ENCODE peak calls at places on chromosomes 16 and 17, in eight cellular contexts. K is Calu3, G is mesothelial cell of epicardium, L is neural progenitor cell, O is RWPE1, C is mucosa of descending colon, D is choroid plexus epithelial cell, Y is AG09309. X is an unnamed sample.

GRCh38 chr17:39744836-39745215 is 7.1 kb downstream of the GRB7 start:
- DNase-seq in C (no peak), O (no peak), Y (no peak), L (no peak), K (no peak), G (no peak), D (no peak), X (no peak)

GRCh38 chr16:89958068-89958467 is 9.5 kb downstream of the DEF8 start:
- DNase-seq in K (peak), C (peak), O (peak), D (peak), Y (no peak), L (peak), G (no peak), X (peak)

GRCh38 chr17:10752696-10753095 is 22.9 kb upstream of the TMEM220 start:
- DNase-seq in D (no peak), C (no peak), Y (no peak), G (no peak), O (no peak), K (no peak), L (no peak), X (no peak)

GRCh38 chr17:77487211-77487629 is 346.5 kb downstream of the SEC14L1 start:
- DNase-seq in L (no peak), O (no peak), C (no peak), K (no peak), G (no peak), D (no peak), Y (no peak), X (no peak)

GRCh38 chr17:32297860-32298259 is 32.2 kb downstream of the RHBDL3 start:
- DNase-seq in G (no peak), K (no peak), O (no peak), Y (no peak), D (no peak), L (no peak), C (no peak), X (no peak)

GRCh38 chr17:27247071-27247957 is 46.6 kb upstream of the WSB1 start:
- DNase-seq in L (no peak), C (peak), Y (no peak), K (peak), G (no peak), D (peak), O (no peak), X (no peak)

GRCh38 chr16:17446661-17447060 is 24.1 kb downstream of the XYLT1 start:
- DNase-seq in D (no peak), L (no peak), G (no peak), C (no peak), O (no peak), K (no peak), Y (no peak), X (peak)

GRCh38 chr16:89308391-89309333 is 91.2 kb downstream of the ZNF778 start:
- DNase-seq in Y (no peak), G (no peak), D (no peak), O (no peak), L (peak), C (no peak), K (peak), X (no peak)

GRCh38 chr17:58281511-58282011 is 826 bp upstream of the MPO start:
- DNase-seq in G (no peak), Y (no peak), K (no peak), D (no peak), L (no peak), O (no peak), C (no peak), X (no peak)

DNA sequence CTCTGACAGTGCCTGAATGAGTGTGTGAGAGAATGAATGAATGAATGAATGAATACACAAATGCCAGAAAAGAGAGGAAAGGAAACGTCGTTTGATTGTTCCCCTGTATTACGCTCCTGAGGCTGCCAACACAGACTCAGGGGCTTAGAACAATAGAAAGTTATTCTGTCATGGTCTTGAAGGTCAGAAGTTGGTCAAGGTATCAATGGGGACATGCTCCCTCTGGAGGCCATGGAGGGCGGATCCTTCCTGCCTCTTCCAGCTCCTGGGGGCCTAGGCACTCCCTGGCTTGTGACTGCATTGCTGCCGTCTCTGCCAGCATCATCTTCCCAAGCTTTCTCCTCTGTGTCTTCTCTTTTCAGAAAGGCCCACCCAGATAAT is 1.5 kb upstream of the SLC38A8 start:
- DNase-seq in Y (no peak), G (no peak), D (peak), K (peak), O (no peak), L (peak), C (peak), X (no peak)
- TF ChIP-seq CTCF in Y (peak), G (no peak), D (peak), K (peak), O (no peak), L (peak), C (no peak), X (peak)

DNA sequence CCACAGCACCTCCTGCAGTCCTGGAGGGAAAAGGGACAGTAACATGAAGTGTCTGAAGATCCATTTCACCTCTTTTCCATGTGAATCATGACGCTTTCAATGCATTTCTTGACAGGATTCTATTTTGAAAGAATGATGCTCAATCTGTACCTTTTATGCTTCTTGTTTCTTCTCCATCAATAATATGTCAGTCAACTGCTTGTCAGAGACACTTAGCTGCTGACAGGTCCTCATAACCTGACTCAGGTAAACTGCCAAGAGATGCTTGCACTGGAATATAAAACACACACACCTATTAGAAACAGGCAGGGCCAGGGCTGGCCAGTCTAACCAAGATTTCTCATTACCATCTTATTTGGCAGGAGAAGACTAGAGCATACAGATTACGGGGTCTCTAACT is 21.6 kb downstream of the ZSWIM7 start:
- DNase-seq in G (no peak), D (no peak), L (no peak), Y (no peak), C (no peak), O (no peak), K (no peak), X (no peak)
- TF ChIP-seq CTCF in G (no peak), D (no peak), L (no peak), Y (no peak), C (no peak), O (no peak), K (no peak), X (no peak)

GRCh38 chr16:5058476-5058875 is 7.3 kb downstream of the C16orf89 start:
- DNase-seq in D (peak), L (peak), O (no peak), C (no peak), Y (no peak), K (no peak), G (no peak), X (peak)
- TF ChIP-seq CTCF in D (peak), L (peak), O (no peak), C (no peak), Y (peak), K (no peak), G (no peak), X (no peak)

DNA sequence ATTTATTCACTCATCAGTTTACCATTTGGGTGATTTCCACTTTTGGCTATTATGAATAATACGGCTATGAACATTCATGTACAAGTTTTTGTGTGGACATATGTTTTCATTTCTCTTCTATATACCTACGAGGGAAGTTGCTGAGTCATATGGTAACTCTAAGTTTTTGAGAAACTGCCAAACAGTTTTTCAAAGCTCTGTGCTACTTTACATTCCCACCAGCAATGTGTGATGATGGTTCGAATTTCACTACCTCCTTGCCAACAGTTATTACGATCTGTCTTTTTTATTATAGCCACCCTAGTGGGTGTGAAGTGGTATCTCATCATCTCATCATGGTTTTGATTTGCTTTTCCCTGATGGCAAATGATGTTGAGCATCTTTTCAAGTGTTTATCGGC is 63.7 kb upstream of the MRTFB start:
- DNase-seq in L (no peak), D (peak), G (no peak), C (no peak), K (no peak), O (no peak), Y (peak), X (no peak)
- TF ChIP-seq CTCF in L (no peak), D (no peak), G (no peak), C (no peak), K (no peak), O (no peak), Y (no peak), X (no peak)

GRCh38 chr17:73932216-73932749 is 271.2 kb upstream of the RPL38 start:
- DNase-seq in C (no peak), Y (no peak), O (no peak), D (no peak), L (no peak), K (no peak), G (no peak), X (no peak)

GRCh38 chr17:73933871-73934270 is 269.6 kb upstream of the RPL38 start:
- DNase-seq in C (no peak), K (no peak), G (no peak), O (no peak), L (no peak), D (no peak), Y (no peak), X (no peak)

GRCh38 chr17:73934696-73935095 is 268.8 kb upstream of the RPL38 start:
- DNase-seq in Y (no peak), K (no peak), G (no peak), O (no peak), D (no peak), L (no peak), C (no peak), X (no peak)

GRCh38 chr17:73933164-73933766 is 270.2 kb upstream of the RPL38 start:
- DNase-seq in L (no peak), O (no peak), K (no peak), D (no peak), Y (no peak), G (no peak), C (no peak), X (no peak)

GRCh38 chr17:73929860-73930430 is 273.5 kb upstream of the RPL38 start:
- DNase-seq in O (no peak), C (no peak), K (no peak), G (no peak), D (no peak), Y (no peak), L (no peak), X (no peak)
- TF ChIP-seq CTCF in O (no peak), C (no peak), K (no peak), G (no peak), D (no peak), Y (no peak), L (peak), X (no peak)

GRCh38 chr17:17269926-17270773 is 10.9 kb downstream of the COPS3 start:
- DNase-seq in O (no peak), L (peak), Y (no peak), D (peak), K (peak), G (no peak), C (peak), X (peak)
- TF ChIP-seq CTCF in O (peak), L (peak), Y (peak), D (peak), K (no peak), G (peak), C (peak), X (no peak)

GRCh38 chr17:73325527-73325842 is 13.7 kb upstream of the CDC42EP4 start:
- DNase-seq in L (no peak), G (no peak), O (no peak), D (peak), Y (peak), C (no peak), K (no peak), X (no peak)
- TF ChIP-seq CTCF in L (no peak), G (no peak), O (no peak), D (peak), Y (peak), C (no peak), K (no peak), X (no peak)

DNA sequence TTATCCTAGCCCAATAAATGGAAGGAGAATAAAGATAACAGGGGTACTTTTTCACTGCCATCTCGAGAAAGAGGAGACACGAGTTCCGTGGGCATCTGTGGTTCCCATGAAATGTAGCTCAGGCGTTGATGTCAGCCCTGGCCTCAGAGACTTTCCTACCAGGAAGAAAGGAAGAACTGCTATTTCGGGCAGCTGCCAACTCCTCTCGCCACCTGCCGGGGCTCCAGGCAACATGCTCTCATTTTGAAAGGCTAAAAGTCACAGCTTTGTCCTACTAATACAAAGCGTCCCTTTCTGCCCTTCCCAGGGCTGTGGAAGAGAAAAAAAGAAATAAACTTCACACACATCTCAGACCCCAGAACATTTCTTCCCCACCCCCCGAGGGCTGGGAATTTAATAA is 65.8 kb downstream of the DHRS7C start:
- DNase-seq in C (no peak), D (peak), G (no peak), K (no peak), Y (no peak), O (no peak), L (peak), X (no peak)
- TF ChIP-seq CTCF in C (no peak), D (peak), G (no peak), K (no peak), Y (no peak), O (no peak), L (peak), X (no peak)

GRCh38 chr17:12637015-12637414 is 28.7 kb upstream of the MYOCD start:
- DNase-seq in O (peak), G (no peak), Y (peak), D (peak), L (no peak), C (no peak), K (peak), X (no peak)
- TF ChIP-seq CTCF in O (no peak), G (no peak), Y (no peak), D (no peak), L (no peak), C (no peak), K (no peak), X (no peak)